ENCODE peak calls at places on chromosomes 11 and 22, in seven cellular contexts. X, T, H, B, O, I and Y are unnamed samples.

GRCh38 chr11:66891849-66892660 is 35.2 kb downstream of the LRFN4 start:
- DNase-seq in X (peak; percentile 80), H (no peak), I (peak; percentile 86), B (peak; percentile 95), T (peak; percentile 91), O (peak; percentile 90), Y (no peak)

GRCh38 chr11:8222820-8223512 is 40.7 kb downstream of the LMO1 start:
- DNase-seq in X (no peak), B (no peak), I (no peak), O (no peak), T (no peak), H (no peak), Y (no peak)

GRCh38 chr11:65524010-65524746 is 705 bp upstream of the SCYL1 start:
- DNase-seq in X (no peak), O (no peak), B (no peak), T (no peak), I (no peak), H (no peak), Y (no peak)

GRCh38 chr11:58628446-58628845 is 6.0 kb downstream of the CNTF start:
- DNase-seq in X (no peak), I (no peak), O (no peak), B (no peak), H (no peak), T (no peak), Y (no peak)

GRCh38 chr22:38482662-38483308 is 14.9 kb downstream of the KDELR3 start:
- DNase-seq in X (no peak), T (no peak), O (no peak), I (no peak), H (no peak), B (no peak), Y (no peak)

GRCh38 chr11:112655386-112655785 is 305.8 kb upstream of the NCAM1 start:
- DNase-seq in X (peak; percentile 56), I (no peak), B (no peak), O (no peak), H (no peak), T (no peak), Y (no peak)

GRCh38 chr11:22244986-22245592 is 52.2 kb downstream of the ANO5 start:
- DNase-seq in O (peak; percentile 7), X (peak; percentile 7), I (peak; percentile 19), T (peak; percentile 37), H (peak; percentile 1), B (peak; percentile 53), Y (peak; percentile 0)

GRCh38 chr11:70621241-70621640 is 222.9 kb downstream of the CTTN start:
- DNase-seq in H (no peak), X (no peak), I (no peak), O (no peak), B (no peak), T (no peak), Y (no peak)

GRCh38 chr11:20493340-20493739 is 105.8 kb downstream of the PRMT3 start:
- DNase-seq in X (no peak), B (no peak), T (no peak), I (no peak), H (no peak), O (peak; percentile 74), Y (no peak)

GRCh38 chr11:132064987-132065620 is 694.7 kb downstream of the NTM start:
- DNase-seq in H (no peak), B (no peak), O (no peak), I (peak; percentile 40), X (peak; percentile 93), T (peak; percentile 54), Y (no peak)

GRCh38 chr11:71181566-71181965 is 70.8 kb downstream of the SHANK2 start:
- DNase-seq in T (no peak), H (no peak), I (no peak), B (no peak), X (no peak), O (no peak), Y (no peak)

GRCh38 chr11:96426356-96427103 is 36.7 kb downstream of the JRKL start:
- DNase-seq in B (peak; percentile 44), H (no peak), O (peak; percentile 41), T (peak; percentile 21), I (peak; percentile 47), X (peak; percentile 31), Y (no peak)

GRCh38 chr11:16909375-16910035 is 104.7 kb downstream of the PLEKHA7 start:
- DNase-seq in H (no peak), O (no peak), B (peak; percentile 71), X (no peak), I (no peak), T (no peak), Y (no peak)

GRCh38 chr11:69787906-69788305 is 12.8 kb upstream of the FGF4 start:
- DNase-seq in O (no peak), H (no peak), B (no peak), T (no peak), I (no peak), X (no peak), Y (no peak)

GRCh38 chr22:21933413-21933812 is 19.2 kb downstream of the PPM1F start:
- DNase-seq in H (no peak), B (no peak), X (no peak), T (no peak), I (no peak), O (no peak), Y (no peak)

GRCh38 chr11:17736921-17737817 is 2.6 kb downstream of the KCNC1 start:
- DNase-seq in H (no peak), O (no peak), T (no peak), I (no peak), X (no peak), B (no peak), Y (no peak)